ENCODE peak calls at places on chromosomes 11 and 22, in five cellular contexts. Z is hepatocyte, M is coronary artery, Q is AG09309, E is left lung. O is an unnamed sample.

GRCh38 chr22:41528132-41528766 is 16.0 kb downstream of the POLR3H start:
- DNase-seq in Z (no peak), Q (no peak), M (no peak), E (no peak), O (no peak)

GRCh38 chr22:10741210-10741609 is 4786.8 kb upstream of the OR11H1 start:
- DNase-seq in E (no peak), Z (no peak), Q (no peak), M (no peak), O (no peak)

GRCh38 chr11:102112654-102112926 is 2.3 kb downstream of the YAP1 start:
- DNase-seq in Z (no peak), M (no peak), Q (no peak), E (no peak), O (no peak)

GRCh38 chr11:69115586-69116560 is 39.9 kb upstream of the SMIM38 start:
- DNase-seq in Q (no peak), Z (no peak), M (no peak), E (peak), O (no peak)

GRCh38 chr11:8702598-8702915 is 20.0 kb downstream of the RPL27A start:
- DNase-seq in E (no peak), Z (no peak), M (no peak), Q (no peak), O (no peak)

GRCh38 chr11:83181815-83182214 is 11.7 kb upstream of the ANKRD42 start:
- DNase-seq in E (no peak), Z (no peak), M (no peak), Q (no peak), O (no peak)

GRCh38 chr11:132402056-132402684 is 1031.8 kb downstream of the NTM start:
- DNase-seq in M (no peak), E (no peak), Q (peak), Z (peak), O (no peak)

GRCh38 chr22:45629469-45630089 is 42.1 kb upstream of the ATXN10 start:
- DNase-seq in Z (peak), M (no peak), E (no peak), Q (no peak), O (no peak)

GRCh38 chr11:62401781-62402180 is 17.1 kb upstream of the SCGB1A1 start:
- DNase-seq in Z (no peak), Q (no peak), E (no peak), M (no peak), O (no peak)

GRCh38 chr11:67731583-67731982 is 57.2 kb upstream of the ALDH3B2 start:
- DNase-seq in Q (no peak), E (no peak), Z (no peak), M (no peak), O (no peak)

DNA sequence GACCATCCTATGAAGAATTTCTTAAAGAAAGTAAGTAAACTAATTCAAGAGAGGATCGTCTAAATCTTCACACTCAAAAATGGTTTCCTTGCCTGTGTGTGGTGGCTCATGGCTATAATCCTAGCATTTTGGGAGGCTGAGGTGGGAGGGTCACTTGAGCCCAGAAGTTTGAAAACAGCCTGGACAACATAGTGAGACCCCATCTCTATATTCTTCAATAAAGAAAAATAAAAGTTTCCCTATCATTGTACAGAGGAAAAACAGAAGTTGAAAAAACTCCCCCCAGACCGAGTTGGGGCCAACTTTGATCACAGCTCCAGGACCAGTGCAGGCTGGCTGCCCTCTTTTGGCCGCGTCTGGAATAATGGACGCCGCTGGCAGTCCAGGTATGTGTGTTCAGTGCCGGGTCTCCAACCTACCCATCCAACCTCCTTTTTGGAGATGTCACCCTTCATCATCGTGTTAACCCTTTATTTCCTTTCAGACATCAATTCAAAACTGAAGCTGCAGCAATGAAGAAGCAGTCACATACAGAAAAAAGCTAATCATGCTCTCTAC is 3.0 kb downstream of the RPS25 start:
- DNase-seq in E (no peak), Z (peak), M (no peak), Q (no peak), O (no peak)
- TF ChIP-seq CTCF in E (no peak), Z (peak), M (no peak), Q (no peak), O (no peak)

GRCh38 chr11:65931773-65932557 is 12.7 kb downstream of the DRAP1 start:
- DNase-seq in E (no peak), Q (no peak), M (no peak), Z (no peak), O (no peak)
- TF ChIP-seq CTCF in E (no peak), Q (no peak), M (no peak), Z (no peak), O (peak)

GRCh38 chr11:17469998-17470397 is 6.6 kb downstream of the ABCC8 start:
- DNase-seq in Z (no peak), Q (no peak), E (no peak), M (no peak), O (no peak)

GRCh38 chr11:17475666-17476316 is 854 bp downstream of the ABCC8 start:
- DNase-seq in M (no peak), Q (no peak), Z (no peak), E (no peak), O (no peak)

GRCh38 chr11:17472467-17472866 is 4.2 kb downstream of the ABCC8 start:
- DNase-seq in Q (no peak), Z (no peak), E (no peak), M (no peak), O (no peak)

GRCh38 chr11:17471501-17471900 is 5.1 kb downstream of the ABCC8 start:
- DNase-seq in E (no peak), Z (no peak), M (no peak), Q (no peak), O (no peak)

GRCh38 chr11:17473071-17473744 is 3.4 kb downstream of the ABCC8 start:
- DNase-seq in M (no peak), Z (peak), Q (no peak), E (no peak), O (no peak)
- TF ChIP-seq CTCF in M (no peak), Z (no peak), Q (no peak), E (no peak), O (no peak)

DNA sequence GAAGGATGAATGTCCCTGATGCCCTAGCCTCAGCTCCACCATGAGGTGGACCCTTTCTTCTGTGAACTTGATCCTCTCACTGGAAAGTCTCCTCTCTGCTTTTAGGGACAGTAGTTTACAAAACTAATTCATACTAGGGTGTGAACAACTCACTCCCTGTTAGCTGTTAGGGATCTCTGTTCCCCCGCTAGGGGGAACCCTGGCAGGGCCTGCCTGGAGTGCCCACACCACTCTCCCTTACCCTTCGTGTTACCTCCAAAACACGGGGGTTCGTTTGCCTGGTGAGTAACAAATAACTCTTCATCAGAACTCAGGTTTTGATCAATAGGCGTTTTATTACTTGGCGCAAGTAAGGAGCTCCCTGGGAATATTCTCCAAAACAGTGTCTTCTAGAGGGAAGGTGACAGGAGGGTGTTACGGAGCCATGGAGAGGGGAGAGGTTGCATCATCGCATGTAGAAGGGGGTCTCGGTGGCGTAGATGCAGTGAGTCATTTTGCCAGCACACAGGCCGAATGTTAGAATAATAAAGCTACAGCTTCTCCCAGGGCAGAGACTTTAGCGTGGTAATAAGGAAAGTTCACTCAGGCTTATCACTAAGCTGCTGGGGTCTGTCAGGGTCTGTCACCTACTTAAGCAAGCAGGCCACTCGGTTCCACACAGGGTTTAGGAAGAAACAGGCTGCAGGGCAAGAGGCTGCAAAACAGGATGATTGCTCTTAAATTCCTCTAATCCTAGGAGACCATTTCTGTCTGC is 45.8 kb downstream of the C11orf96 start:
- DNase-seq in E (no peak), Q (no peak), Z (no peak), M (peak), O (no peak)
- TF ChIP-seq CTCF in E (no peak), Q (peak), Z (no peak), M (no peak), O (no peak)

GRCh38 chr22:25051073-25051472 is 98.6 kb downstream of the KIAA1671 start:
- DNase-seq in M (no peak), Z (no peak), E (no peak), Q (no peak), O (no peak)
- TF ChIP-seq CTCF in M (no peak), Z (no peak), E (no peak), Q (peak), O (peak)

GRCh38 chr22:30635273-30636225 is at the start of gene SLC35E4:
- DNase-seq in M (peak), Q (peak), Z (peak), E (peak), O (peak)
- TF ChIP-seq CTCF in M (no peak), Q (peak), Z (peak), E (no peak), O (no peak)

O was measured in CD14-positive monocyte.